ENCODE peak calls at places on chromosomes 6 and 20, in five cellular contexts. E is HepG2, U is K562, W is H1, X is GM12891. O is an unnamed sample.

GRCh38 chr20:7770578-7770977 is 169.7 kb downstream of the HAO1 start:
- DNase-seq in E (no peak), U (no peak), W (no peak), X (no peak), O (no peak)

GRCh38 chr6:152277826-152278247 is 359.3 kb downstream of the SYNE1 start:
- DNase-seq in E (peak; percentile 77), U (no peak), W (no peak), X (no peak), O (no peak)

GRCh38 chr6:144478487-144478886 is 193.4 kb downstream of the UTRN start:
- DNase-seq in E (no peak), U (no peak), W (no peak), X (no peak), O (no peak)

GRCh38 chr6:135780326-135780725 is 71.2 kb upstream of the PDE7B start:
- DNase-seq in E (no peak), U (no peak), W (no peak), X (no peak), O (no peak)

GRCh38 chr20:10984899-10985298 is 311.1 kb upstream of the JAG1 start:
- DNase-seq in E (no peak), U (no peak), W (no peak), X (no peak), O (no peak)

GRCh38 chr6:128239146-128239545 is 281.3 kb downstream of the PTPRK start:
- DNase-seq in E (no peak), U (no peak), W (no peak), X (no peak), O (no peak)

GRCh38 chr20:31484001-31484400 is 8.9 kb downstream of the REM1 start:
- DNase-seq in E (no peak), U (peak; percentile 77), W (no peak), X (no peak), O (no peak)

GRCh38 chr20:63539092-63539430 is 1.9 kb upstream of the PTK6 start:
- DNase-seq in E (no peak), U (no peak), W (no peak), X (no peak), O (no peak)

GRCh38 chr20:20480689-20481088 is 112.8 kb downstream of the INSM1 start:
- DNase-seq in E (no peak), U (no peak), W (no peak), X (no peak), O (no peak)

GRCh38 chr20:3250091-3250504 is 11.1 kb upstream of the SLC4A11 start:
- DNase-seq in E (peak; percentile 88), U (peak; percentile 63), W (no peak), X (no peak), O (no peak)

GRCh38 chr6:49004806-49005205 is 458.2 kb downstream of the MMUT start:
- DNase-seq in E (no peak), U (no peak), W (no peak), X (no peak), O (no peak)
- TF ChIP-seq POLR2A in E (no peak), U (no peak), W (no peak), X (no peak), O (no peak)

GRCh38 chr6:101018157-101018556 is 137.0 kb upstream of the ASCC3 start:
- DNase-seq in E (no peak), U (no peak), W (no peak), X (no peak), O (no peak)

GRCh38 chr6:101015541-101015940 is 134.4 kb upstream of the ASCC3 start:
- DNase-seq in E (no peak), U (no peak), W (no peak), X (no peak), O (no peak)

GRCh38 chr6:101013612-101014195 is 132.6 kb upstream of the ASCC3 start:
- DNase-seq in E (no peak), U (no peak), W (no peak), X (no peak), O (no peak)

GRCh38 chr6:101011165-101011564 is 130.0 kb upstream of the ASCC3 start:
- DNase-seq in E (no peak), U (no peak), W (no peak), X (no peak), O (no peak)

GRCh38 chr6:101016163-101016562 is 135.0 kb upstream of the ASCC3 start:
- DNase-seq in E (no peak), U (no peak), W (no peak), X (no peak), O (no peak)
- TF ChIP-seq TAF1 in E (no peak), U (no peak), W (no peak), X (no peak), O (no peak)

GRCh38 chr20:40908311-40908710 is 120.3 kb upstream of the TOP1 start:
- DNase-seq in E (no peak), U (no peak), W (no peak), X (no peak), O (no peak)
- TF ChIP-seq POLR2AphosphoS5 in E (no peak), U (no peak), W (no peak), X (no peak), O (no peak)

DNA sequence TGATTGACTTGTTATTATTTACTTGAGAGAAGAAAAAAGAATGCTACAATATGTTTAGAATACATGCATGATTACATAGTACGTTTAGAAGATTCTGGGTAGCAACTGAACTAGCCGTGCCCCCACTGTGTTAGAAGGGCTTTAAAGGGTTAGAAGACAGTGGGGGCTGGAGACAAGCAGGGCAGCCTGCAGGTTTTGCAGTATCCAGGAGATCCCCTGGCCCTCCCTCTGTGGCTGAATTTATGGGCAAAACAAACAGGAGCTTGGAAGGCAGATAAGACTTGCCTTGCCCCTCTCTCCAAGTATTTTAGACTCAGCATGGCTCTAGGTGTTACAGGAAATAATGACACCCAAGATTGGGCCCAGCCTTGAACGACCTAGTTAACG is 179.2 kb downstream of the CLIC5 start:
- DNase-seq in E (no peak), U (no peak), W (no peak), X (no peak), O (no peak)
- TF ChIP-seq POLR2A in E (no peak), U (no peak), W (no peak), X (no peak), O (no peak)

GRCh38 chr6:12870033-12870432 is 153.5 kb downstream of the PHACTR1 start:
- DNase-seq in E (no peak), U (no peak), W (no peak), X (no peak), O (no peak)
- TF ChIP-seq TAF1 in E (no peak), U (no peak), W (no peak), X (no peak), O (no peak)

DNA sequence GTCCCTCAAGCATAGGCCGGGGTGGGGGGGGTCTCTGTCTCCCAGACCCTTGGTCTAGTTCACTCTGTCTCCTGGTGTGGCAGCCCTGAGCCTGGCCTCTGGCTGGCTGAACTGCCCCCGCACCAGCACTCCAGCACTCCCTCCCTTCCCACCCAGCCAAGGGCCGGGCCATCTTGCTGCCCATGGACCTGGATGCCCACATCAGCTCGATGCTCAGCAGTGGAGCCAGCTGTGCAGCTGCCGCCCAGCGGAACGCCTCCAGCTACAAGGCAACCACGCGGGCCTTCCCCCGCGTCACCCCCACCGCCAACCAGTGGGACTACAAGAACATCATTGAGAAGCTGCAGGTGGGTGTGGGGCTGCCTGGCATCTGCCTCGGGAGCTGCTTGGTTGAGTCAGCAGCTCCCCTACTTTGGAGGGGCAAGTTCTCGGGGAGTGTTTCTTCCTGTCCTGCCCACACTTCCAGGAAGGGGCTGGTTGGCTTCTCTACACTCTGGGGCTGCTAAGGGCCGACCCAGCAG is 28.4 kb downstream of the UQCC2 start:
- DNase-seq in E (no peak), U (no peak), W (no peak), X (no peak), O (no peak)
- TF ChIP-seq POLR2AphosphoS5 in E (no peak), U (no peak), W (no peak), X (no peak), O (no peak)

GRCh38 chr20:56211051-56211450 is 37.5 kb upstream of the MC3R start:
- DNase-seq in E (no peak), U (no peak), W (no peak), X (no peak), O (no peak)
- TF ChIP-seq POLR2A in E (no peak), U (no peak), W (no peak), X (no peak), O (no peak)

DNA sequence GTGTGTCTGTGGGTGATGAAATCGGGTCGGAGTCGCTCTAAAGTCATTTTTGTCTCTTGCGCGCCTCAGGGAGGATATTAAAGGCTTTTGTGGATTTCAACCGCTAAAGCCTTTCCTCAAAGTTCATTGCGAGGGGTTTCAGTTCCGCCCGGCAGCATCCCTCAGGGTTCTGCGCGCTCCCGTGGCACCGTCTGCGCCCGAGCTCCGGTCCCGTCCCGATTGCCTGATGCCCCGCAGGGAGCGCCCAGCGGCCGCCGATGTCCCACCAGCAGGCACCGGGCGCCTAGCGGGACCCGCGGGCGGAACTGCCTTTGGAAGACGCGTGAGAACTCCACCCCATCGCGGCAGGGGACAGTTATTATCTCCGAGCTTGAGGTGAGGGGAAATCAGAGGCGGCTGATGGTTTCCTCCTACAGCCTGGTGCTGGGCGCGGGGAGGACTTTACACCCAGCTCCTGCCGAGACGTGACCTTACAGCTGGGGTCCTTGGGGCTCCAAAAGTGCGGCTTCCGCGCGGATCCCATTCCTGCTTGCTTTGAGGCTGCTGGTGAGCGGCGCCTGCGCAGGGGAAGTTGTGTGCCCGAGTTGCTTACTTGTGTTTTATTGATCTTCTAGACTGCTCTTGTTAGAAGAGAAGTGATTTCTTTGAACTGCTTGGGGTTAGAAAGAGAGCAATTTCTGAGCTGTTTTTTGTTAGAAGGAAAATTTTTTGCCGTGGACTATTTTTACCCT is 27.1 kb downstream of the ULBP1 start:
- DNase-seq in E (no peak), U (no peak), W (no peak), X (peak; percentile 43), O (peak; percentile 48)
- TF ChIP-seq TAF1 in E (no peak), U (no peak), W (no peak), X (no peak), O (no peak)

DNA sequence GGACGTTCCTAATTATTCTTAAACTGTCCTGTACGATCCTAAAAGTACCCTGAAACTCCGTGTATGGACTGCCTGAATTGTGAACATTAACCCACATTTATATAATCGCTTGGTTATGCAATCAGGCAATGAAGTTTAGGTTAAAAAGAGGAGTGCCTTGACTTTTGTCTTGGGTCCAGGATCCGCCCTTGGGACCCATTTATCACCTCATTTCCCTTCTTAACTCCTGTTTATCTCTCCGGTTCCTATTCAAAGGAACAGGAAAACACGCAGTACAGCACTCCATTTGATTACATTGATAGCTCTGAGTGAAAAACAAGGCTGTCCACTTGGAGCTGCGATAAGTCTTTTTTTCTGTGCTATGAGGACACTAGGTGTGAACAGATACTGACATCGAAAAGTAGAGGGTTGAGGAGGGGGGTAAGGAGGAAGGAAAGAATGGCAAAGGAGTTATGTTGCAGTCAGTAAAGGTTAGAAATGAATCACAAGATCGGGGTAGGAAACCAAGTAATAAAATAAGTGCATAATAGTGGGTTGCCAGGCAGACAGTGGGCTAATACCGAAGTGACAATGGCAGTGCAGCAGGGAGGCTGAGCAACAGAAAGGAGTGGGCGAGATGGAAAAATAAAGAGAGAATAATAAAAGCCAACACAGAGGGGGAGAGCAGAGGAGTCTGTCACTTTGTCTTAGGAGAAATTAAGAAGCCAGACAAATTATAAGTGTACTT is 15.9 kb upstream of the PCK1 start:
- DNase-seq in E (no peak), U (peak; percentile 22), W (no peak), X (no peak), O (no peak)
- TF ChIP-seq POLR2AphosphoS5 in E (no peak), U (no peak), W (no peak), X (no peak), O (no peak)

O was measured in GM12892.